ENCODE peak calls at places on chromosomes 3 and 15, in nine cellular contexts. One of them, this sample, is unnamed.

GRCh38 chr3:47103619-47104018 is 60.3 kb downstream of the SETD2 start:
- DNase-seq in cardiac muscle cell: no peak
- DNase-seq in pancreas: no peak
- DNase-seq in endothelial cell of umbilical vein: no peak
- DNase-seq in endodermal cell: no peak
- DNase-seq in RWPE2: no peak
- DNase-seq in PC-9: no peak
- DNase-seq in NB4: no peak
- DNase-seq in astrocyte of the spinal cord: no peak
- DNase-seq in this sample: no peak

GRCh38 chr3:54122802-54123537 is 618 bp downstream of the CACNA2D3 start:
- DNase-seq in pancreas: no peak
- DNase-seq in astrocyte of the spinal cord: no peak
- DNase-seq in endothelial cell of umbilical vein: no peak
- DNase-seq in PC-9: no peak
- DNase-seq in NB4: no peak
- DNase-seq in endodermal cell: peak
- DNase-seq in RWPE2: no peak
- DNase-seq in cardiac muscle cell: no peak
- DNase-seq in this sample: no peak

GRCh38 chr15:77027697-77028450 is 32.9 kb downstream of the PSTPIP1 start:
- DNase-seq in cardiac muscle cell: peak
- DNase-seq in endothelial cell of umbilical vein: peak
- DNase-seq in RWPE2: peak
- DNase-seq in endodermal cell: peak
- DNase-seq in pancreas: peak
- DNase-seq in astrocyte of the spinal cord: no peak
- DNase-seq in PC-9: no peak
- DNase-seq in NB4: no peak
- DNase-seq in this sample: no peak

GRCh38 chr3:77161098-77161497 is 121.2 kb downstream of the ROBO2 start:
- DNase-seq in pancreas: no peak
- DNase-seq in astrocyte of the spinal cord: no peak
- DNase-seq in NB4: no peak
- DNase-seq in endothelial cell of umbilical vein: no peak
- DNase-seq in RWPE2: no peak
- DNase-seq in PC-9: no peak
- DNase-seq in endodermal cell: no peak
- DNase-seq in cardiac muscle cell: no peak
- DNase-seq in this sample: no peak

GRCh38 chr3:66098436-66098835 is 59.7 kb upstream of the MAGI1 start:
- DNase-seq in RWPE2: no peak
- DNase-seq in endodermal cell: no peak
- DNase-seq in PC-9: no peak
- DNase-seq in endothelial cell of umbilical vein: no peak
- DNase-seq in pancreas: no peak
- DNase-seq in NB4: no peak
- DNase-seq in cardiac muscle cell: no peak
- DNase-seq in astrocyte of the spinal cord: peak
- DNase-seq in this sample: no peak

GRCh38 chr3:68935778-68936177 is 3.4 kb upstream of the TAFA4 start:
- DNase-seq in RWPE2: no peak
- DNase-seq in astrocyte of the spinal cord: no peak
- DNase-seq in pancreas: no peak
- DNase-seq in PC-9: no peak
- DNase-seq in endothelial cell of umbilical vein: no peak
- DNase-seq in cardiac muscle cell: no peak
- DNase-seq in endodermal cell: no peak
- DNase-seq in NB4: no peak
- DNase-seq in this sample: no peak

GRCh38 chr3:186418601-186419238 is 56.7 kb upstream of the DGKG start:
- DNase-seq in endodermal cell: no peak
- DNase-seq in astrocyte of the spinal cord: no peak
- DNase-seq in endothelial cell of umbilical vein: no peak
- DNase-seq in cardiac muscle cell: no peak
- DNase-seq in PC-9: no peak
- DNase-seq in pancreas: peak
- DNase-seq in NB4: no peak
- DNase-seq in RWPE2: no peak
- DNase-seq in this sample: no peak

GRCh38 chr3:187742351-187743171 is 2.7 kb downstream of the BCL6 start:
- DNase-seq in pancreas: peak
- DNase-seq in RWPE2: no peak
- DNase-seq in cardiac muscle cell: peak
- DNase-seq in NB4: peak
- DNase-seq in endothelial cell of umbilical vein: no peak
- DNase-seq in endodermal cell: no peak
- DNase-seq in astrocyte of the spinal cord: peak
- DNase-seq in PC-9: no peak
- DNase-seq in this sample: no peak

GRCh38 chr3:50624634-50625033 is 7.7 kb downstream of the MAPKAPK3 start:
- DNase-seq in RWPE2: no peak
- DNase-seq in PC-9: peak
- DNase-seq in endodermal cell: peak
- DNase-seq in endothelial cell of umbilical vein: no peak
- DNase-seq in astrocyte of the spinal cord: no peak
- DNase-seq in cardiac muscle cell: no peak
- DNase-seq in NB4: no peak
- DNase-seq in pancreas: peak
- DNase-seq in this sample: no peak

GRCh38 chr3:12886736-12887135 is 45.4 kb upstream of the RPL32 start:
- DNase-seq in PC-9: no peak
- DNase-seq in endodermal cell: no peak
- DNase-seq in endothelial cell of umbilical vein: no peak
- DNase-seq in RWPE2: no peak
- DNase-seq in NB4: no peak
- DNase-seq in astrocyte of the spinal cord: no peak
- DNase-seq in pancreas: no peak
- DNase-seq in cardiac muscle cell: no peak
- DNase-seq in this sample: no peak

GRCh38 chr3:187150599-187150998 is 11.3 kb upstream of the RPL39L start:
- DNase-seq in NB4: peak
- DNase-seq in PC-9: no peak
- DNase-seq in pancreas: no peak
- DNase-seq in cardiac muscle cell: no peak
- DNase-seq in endodermal cell: peak
- DNase-seq in endothelial cell of umbilical vein: peak
- DNase-seq in astrocyte of the spinal cord: no peak
- DNase-seq in RWPE2: no peak
- DNase-seq in this sample: peak

GRCh38 chr3:134449277-134449676 is 36.5 kb downstream of the ANAPC13 start:
- DNase-seq in astrocyte of the spinal cord: no peak
- DNase-seq in NB4: peak
- DNase-seq in endothelial cell of umbilical vein: peak
- DNase-seq in pancreas: peak
- DNase-seq in PC-9: peak
- DNase-seq in endodermal cell: peak
- DNase-seq in RWPE2: no peak
- DNase-seq in cardiac muscle cell: peak
- DNase-seq in this sample: no peak

GRCh38 chr15:40555876-40556275 is 9.0 kb downstream of the CCDC32 start:
- DNase-seq in endodermal cell: no peak
- DNase-seq in RWPE2: no peak
- DNase-seq in NB4: no peak
- DNase-seq in PC-9: no peak
- DNase-seq in cardiac muscle cell: no peak
- DNase-seq in pancreas: no peak
- DNase-seq in astrocyte of the spinal cord: no peak
- DNase-seq in endothelial cell of umbilical vein: no peak
- DNase-seq in this sample: no peak

GRCh38 chr15:40545457-40545856 is 19.4 kb downstream of the CCDC32 start:
- DNase-seq in RWPE2: no peak
- DNase-seq in NB4: no peak
- DNase-seq in endodermal cell: peak
- DNase-seq in endothelial cell of umbilical vein: no peak
- DNase-seq in cardiac muscle cell: no peak
- DNase-seq in PC-9: no peak
- DNase-seq in astrocyte of the spinal cord: no peak
- DNase-seq in pancreas: no peak
- DNase-seq in this sample: no peak

GRCh38 chr15:40554164-40554530 is 10.7 kb downstream of the CCDC32 start:
- DNase-seq in pancreas: no peak
- DNase-seq in RWPE2: no peak
- DNase-seq in endothelial cell of umbilical vein: peak
- DNase-seq in endodermal cell: peak
- DNase-seq in cardiac muscle cell: no peak
- DNase-seq in PC-9: no peak
- DNase-seq in NB4: no peak
- DNase-seq in astrocyte of the spinal cord: no peak
- DNase-seq in this sample: no peak

GRCh38 chr15:40550381-40551037 is 14.3 kb downstream of the CCDC32 start:
- DNase-seq in endothelial cell of umbilical vein: no peak
- DNase-seq in NB4: peak
- DNase-seq in astrocyte of the spinal cord: no peak
- DNase-seq in pancreas: no peak
- DNase-seq in endodermal cell: no peak
- DNase-seq in RWPE2: no peak
- DNase-seq in cardiac muscle cell: no peak
- DNase-seq in PC-9: no peak
- DNase-seq in this sample: no peak

DNA sequence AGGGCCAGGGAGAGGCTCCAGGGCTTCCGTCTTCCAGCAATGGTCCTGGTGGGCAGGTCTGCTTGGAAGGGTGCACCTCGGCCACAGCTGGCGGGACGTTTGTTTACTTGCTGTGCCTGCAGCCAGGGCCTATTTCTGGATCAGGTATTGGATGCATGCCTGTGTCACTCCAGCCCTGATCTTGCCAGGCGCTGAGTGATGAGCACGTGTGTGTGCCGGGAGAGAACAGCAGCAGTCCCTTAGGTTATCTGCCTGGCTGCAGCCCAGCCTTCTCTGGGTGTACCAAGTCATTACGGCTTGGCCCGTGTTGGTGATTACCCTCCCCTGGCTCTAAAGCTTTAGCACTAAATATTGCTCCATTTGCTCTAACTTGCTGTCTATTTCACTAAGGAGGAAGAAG is 14.9 kb downstream of the CCDC32 start:
- DNase-seq in PC-9: no peak
- DNase-seq in cardiac muscle cell: no peak
- DNase-seq in pancreas: peak
- DNase-seq in RWPE2: no peak
- DNase-seq in astrocyte of the spinal cord: no peak
- DNase-seq in endodermal cell: no peak
- DNase-seq in NB4: no peak
- DNase-seq in endothelial cell of umbilical vein: no peak
- DNase-seq in this sample: no peak
- H3K4me3 ChIP-seq in PC-9: no peak
- H3K4me3 ChIP-seq in cardiac muscle cell: no peak
- H3K4me3 ChIP-seq in pancreas: no peak
- H3K4me3 ChIP-seq in RWPE2: no peak
- H3K4me3 ChIP-seq in astrocyte of the spinal cord: no peak
- H3K4me3 ChIP-seq in endodermal cell: no peak
- H3K4me3 ChIP-seq in NB4: no peak
- H3K4me3 ChIP-seq in endothelial cell of umbilical vein: no peak
- H3K4me3 ChIP-seq in this sample: no peak

DNA sequence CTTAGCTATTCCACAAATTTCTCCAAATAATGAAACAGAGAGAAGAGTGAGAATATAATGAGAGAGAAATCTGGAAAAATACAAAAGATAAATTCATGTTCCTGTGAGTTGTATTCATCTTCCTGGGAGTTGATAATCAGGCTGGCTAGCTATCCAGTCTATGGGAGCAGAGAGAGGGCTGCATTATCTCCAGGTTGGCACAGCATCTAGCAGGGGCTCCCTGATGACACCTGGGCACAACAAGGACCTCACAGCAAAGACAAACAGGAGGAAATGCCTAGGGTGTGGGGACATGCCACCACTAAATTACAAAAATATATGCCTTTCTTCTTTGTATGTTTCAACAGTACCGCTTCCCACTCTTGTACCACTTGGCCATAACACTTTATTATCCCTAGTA is 1.9 kb downstream of the EHD4 start:
- DNase-seq in PC-9: no peak
- DNase-seq in cardiac muscle cell: no peak
- DNase-seq in NB4: no peak
- DNase-seq in astrocyte of the spinal cord: no peak
- DNase-seq in endodermal cell: peak
- DNase-seq in pancreas: no peak
- DNase-seq in endothelial cell of umbilical vein: no peak
- DNase-seq in RWPE2: no peak
- DNase-seq in this sample: no peak
- H3K4me3 ChIP-seq in PC-9: no peak
- H3K4me3 ChIP-seq in cardiac muscle cell: peak
- H3K4me3 ChIP-seq in NB4: no peak
- H3K4me3 ChIP-seq in astrocyte of the spinal cord: no peak
- H3K4me3 ChIP-seq in endodermal cell: peak
- H3K4me3 ChIP-seq in pancreas: peak
- H3K4me3 ChIP-seq in endothelial cell of umbilical vein: peak
- H3K4me3 ChIP-seq in RWPE2: no peak
- H3K4me3 ChIP-seq in this sample: no peak

DNA sequence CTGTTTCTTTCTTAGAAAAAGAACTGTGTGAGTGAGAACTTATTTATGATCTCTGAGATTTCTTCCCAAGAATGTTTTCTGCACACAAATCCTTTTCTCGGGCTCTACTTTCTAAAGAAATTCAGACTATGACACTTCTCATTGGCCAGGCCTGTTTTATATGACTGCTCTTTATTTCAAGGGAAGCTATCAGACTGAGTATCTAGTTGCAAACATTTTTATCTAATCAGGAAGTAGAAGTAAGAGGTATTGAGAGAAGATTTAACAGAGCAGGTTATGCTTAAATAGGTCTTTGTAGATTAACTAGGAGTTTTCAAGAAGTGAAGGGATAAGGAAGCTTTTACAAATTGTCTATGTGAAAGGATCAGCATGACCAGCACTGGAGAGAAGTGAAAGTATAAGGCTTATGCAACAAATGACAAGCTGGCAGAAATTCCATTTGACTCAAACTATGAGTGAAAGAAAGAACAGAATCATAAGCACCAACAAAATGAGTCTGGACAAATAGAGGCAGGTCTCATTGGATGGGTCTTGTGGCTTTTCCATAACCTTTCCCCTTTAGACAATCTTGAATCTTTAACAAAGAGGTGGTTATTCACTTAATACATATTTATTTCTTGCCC is 71.9 kb upstream of the CHL1 start:
- DNase-seq in astrocyte of the spinal cord: no peak
- DNase-seq in pancreas: no peak
- DNase-seq in RWPE2: no peak
- DNase-seq in PC-9: no peak
- DNase-seq in NB4: no peak
- DNase-seq in endodermal cell: no peak
- DNase-seq in endothelial cell of umbilical vein: no peak
- DNase-seq in cardiac muscle cell: no peak
- DNase-seq in this sample: no peak
- H3K4me3 ChIP-seq in astrocyte of the spinal cord: no peak
- H3K4me3 ChIP-seq in pancreas: no peak
- H3K4me3 ChIP-seq in RWPE2: no peak
- H3K4me3 ChIP-seq in PC-9: no peak
- H3K4me3 ChIP-seq in NB4: no peak
- H3K4me3 ChIP-seq in endodermal cell: no peak
- H3K4me3 ChIP-seq in endothelial cell of umbilical vein: no peak
- H3K4me3 ChIP-seq in cardiac muscle cell: no peak
- H3K4me3 ChIP-seq in this sample: no peak

DNA sequence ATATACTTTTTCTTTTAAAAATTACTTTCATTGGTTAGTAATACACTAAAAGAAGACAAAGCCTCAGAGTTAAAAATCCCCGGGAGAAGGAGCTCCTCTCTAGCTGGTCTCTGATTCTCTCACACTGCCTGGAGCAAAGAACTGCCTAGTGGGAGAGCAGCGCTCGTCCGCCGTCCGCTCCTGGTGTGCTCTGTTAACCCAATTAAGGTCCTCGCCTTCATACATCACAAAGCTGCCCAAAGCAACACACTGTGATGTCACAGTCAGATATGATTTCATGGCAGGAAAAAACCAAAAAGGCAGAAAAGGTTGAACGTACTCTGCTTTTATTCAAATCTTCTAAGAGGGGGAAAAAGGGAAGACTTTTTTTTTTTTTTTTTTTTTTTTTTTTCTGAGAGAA is 114.9 kb downstream of the TIGIT start:
- DNase-seq in PC-9: no peak
- DNase-seq in pancreas: no peak
- DNase-seq in endothelial cell of umbilical vein: no peak
- DNase-seq in RWPE2: no peak
- DNase-seq in astrocyte of the spinal cord: peak
- DNase-seq in NB4: no peak
- DNase-seq in endodermal cell: no peak
- DNase-seq in cardiac muscle cell: no peak
- DNase-seq in this sample: no peak
- H3K4me3 ChIP-seq in PC-9: no peak
- H3K4me3 ChIP-seq in pancreas: no peak
- H3K4me3 ChIP-seq in endothelial cell of umbilical vein: no peak
- H3K4me3 ChIP-seq in RWPE2: no peak
- H3K4me3 ChIP-seq in astrocyte of the spinal cord: no peak
- H3K4me3 ChIP-seq in NB4: no peak
- H3K4me3 ChIP-seq in endodermal cell: no peak
- H3K4me3 ChIP-seq in cardiac muscle cell: no peak
- H3K4me3 ChIP-seq in this sample: no peak

This sample was measured in Jurkat, Clone E6-1.